ENCODE peak calls at places on chromosomes 7 and 10, in eight cellular contexts. E is fibroblast of lung, Z is cardiac fibroblast, D is spleen, N is ovary, L is BE2C, G is brain microvascular endothelial cell, P is retinal pigment epithelial cell. F is an unnamed sample.

GRCh38 chr10:28367865-28368541 is 65.1 kb upstream of the MPP7 start:
- DNase-seq in G (no peak), N (no peak), L (no peak), Z (no peak), P (no peak), D (peak; percentile 86), E (peak; percentile 11), F (no peak)

GRCh38 chr10:93471110-93471651 is 11.0 kb downstream of the MYOF start:
- DNase-seq in G (peak; percentile 91), Z (peak; percentile 91), D (no peak), P (peak; percentile 87), E (peak; percentile 97), L (no peak), N (no peak), F (peak; percentile 93)

GRCh38 chr7:150388306-150388705 is 9.2 kb downstream of the ZNF775 start:
- DNase-seq in G (no peak), L (no peak), Z (no peak), P (no peak), D (peak; percentile 58), E (no peak), N (no peak), F (no peak)

GRCh38 chr10:43409385-43410109 is 561 bp upstream of the HNRNPF start:
- DNase-seq in L (no peak), P (no peak), Z (no peak), N (no peak), D (peak; percentile 91), G (peak; percentile 22), E (no peak), F (no peak)

GRCh38 chr10:86347856-86348255 is 18.7 kb downstream of the GRID1 start:
- DNase-seq in P (no peak), L (peak; percentile 2), N (no peak), Z (no peak), G (no peak), E (no peak), D (peak; percentile 48), F (no peak)

GRCh38 chr7:70266186-70266585 is 667.9 kb downstream of the AUTS2 start:
- DNase-seq in L (no peak), E (no peak), P (no peak), G (no peak), N (no peak), Z (peak; percentile 21), D (no peak), F (no peak)

GRCh38 chr10:78327778-78328591 is 294.3 kb downstream of the RPS24 start:
- DNase-seq in N (no peak), P (no peak), Z (no peak), L (no peak), G (no peak), E (no peak), D (peak; percentile 46), F (no peak)

GRCh38 chr10:100745882-100746412 is 565 bp downstream of the PAX2 start:
- DNase-seq in G (no peak), E (no peak), P (no peak), L (no peak), N (no peak), Z (no peak), D (no peak), F (no peak)

GRCh38 chr7:130096243-130096827 is 26.0 kb downstream of the KLHDC10 start:
- DNase-seq in N (no peak), L (no peak), G (no peak), D (no peak), P (no peak), Z (no peak), E (no peak), F (no peak)

GRCh38 chr10:101572785-101573184 is 15.3 kb downstream of the POLL start:
- DNase-seq in P (no peak), L (no peak), G (no peak), D (no peak), Z (no peak), E (no peak), N (no peak), F (no peak)

GRCh38 chr10:16316733-16317132 is 120.1 kb upstream of the PTER start:
- DNase-seq in L (no peak), E (no peak), N (no peak), Z (no peak), P (no peak), G (no peak), D (no peak), F (no peak)

GRCh38 chr7:13851756-13852155 is 137.7 kb downstream of the ETV1 start:
- DNase-seq in N (no peak), D (no peak), Z (peak; percentile 37), L (peak; percentile 34), G (peak; percentile 58), P (no peak), E (peak; percentile 82), F (no peak)

GRCh38 chr10:98257961-98258360 is 10.0 kb downstream of the LOXL4 start:
- DNase-seq in E (no peak), N (no peak), Z (no peak), P (no peak), D (peak; percentile 63), L (no peak), G (no peak), F (no peak)

DNA sequence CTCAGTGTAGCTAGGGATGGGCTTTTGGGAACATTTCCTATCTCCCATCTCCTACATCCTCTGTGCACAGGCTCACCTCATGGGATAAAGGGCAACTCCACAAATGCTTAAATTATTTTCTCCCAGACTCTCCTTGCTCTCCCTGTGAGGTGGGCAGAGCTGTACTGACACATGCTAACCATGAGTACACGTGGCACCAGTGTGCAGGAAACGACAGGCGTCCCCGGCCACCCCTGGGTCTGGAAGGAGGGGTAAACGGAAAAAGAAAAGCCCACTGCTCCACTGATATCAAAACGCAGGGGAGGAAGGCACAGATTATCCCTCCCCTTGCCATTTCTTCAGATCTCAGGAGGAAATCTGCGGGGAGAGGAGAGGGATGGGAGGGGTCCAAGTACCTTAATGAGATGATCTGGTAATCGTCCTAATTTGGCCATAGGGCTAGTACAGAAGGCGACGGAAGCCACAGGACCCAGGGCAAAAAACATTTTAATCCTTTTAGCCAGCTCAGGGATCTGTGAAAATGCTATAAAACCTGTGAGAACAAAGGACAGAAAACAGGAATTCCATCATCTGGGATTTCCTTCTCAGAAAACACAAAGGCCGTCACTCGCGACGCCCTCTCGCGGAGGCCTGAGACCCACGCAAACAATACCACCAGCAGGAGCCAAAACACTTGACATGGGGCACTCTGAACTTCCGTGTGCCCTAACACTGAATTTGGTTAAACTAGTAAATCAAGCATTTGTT is 17.8 kb upstream of the CH25H start:
- DNase-seq in Z (peak; percentile 45), P (peak; percentile 17), N (no peak), G (no peak), E (no peak), L (no peak), D (no peak), F (no peak)
- TF ChIP-seq CTCF in Z (no peak), P (peak; percentile 61), N (no peak), G (peak; percentile 59), E (no peak), L (no peak), D (peak; percentile 61), F (peak; percentile 12)

GRCh38 chr7:22182139-22182538 is 174.8 kb downstream of the RAPGEF5 start:
- DNase-seq in E (no peak), P (no peak), Z (no peak), D (no peak), L (no peak), N (no peak), G (no peak), F (no peak)
- H3K4me3 ChIP-seq in E (no peak overlapping the region), P (no peak overlapping the region), Z (no peak overlapping the region), D (no peak overlapping the region), L (no peak overlapping the region), N (no peak overlapping the region), G (no peak overlapping the region), F (no peak overlapping the region)

DNA sequence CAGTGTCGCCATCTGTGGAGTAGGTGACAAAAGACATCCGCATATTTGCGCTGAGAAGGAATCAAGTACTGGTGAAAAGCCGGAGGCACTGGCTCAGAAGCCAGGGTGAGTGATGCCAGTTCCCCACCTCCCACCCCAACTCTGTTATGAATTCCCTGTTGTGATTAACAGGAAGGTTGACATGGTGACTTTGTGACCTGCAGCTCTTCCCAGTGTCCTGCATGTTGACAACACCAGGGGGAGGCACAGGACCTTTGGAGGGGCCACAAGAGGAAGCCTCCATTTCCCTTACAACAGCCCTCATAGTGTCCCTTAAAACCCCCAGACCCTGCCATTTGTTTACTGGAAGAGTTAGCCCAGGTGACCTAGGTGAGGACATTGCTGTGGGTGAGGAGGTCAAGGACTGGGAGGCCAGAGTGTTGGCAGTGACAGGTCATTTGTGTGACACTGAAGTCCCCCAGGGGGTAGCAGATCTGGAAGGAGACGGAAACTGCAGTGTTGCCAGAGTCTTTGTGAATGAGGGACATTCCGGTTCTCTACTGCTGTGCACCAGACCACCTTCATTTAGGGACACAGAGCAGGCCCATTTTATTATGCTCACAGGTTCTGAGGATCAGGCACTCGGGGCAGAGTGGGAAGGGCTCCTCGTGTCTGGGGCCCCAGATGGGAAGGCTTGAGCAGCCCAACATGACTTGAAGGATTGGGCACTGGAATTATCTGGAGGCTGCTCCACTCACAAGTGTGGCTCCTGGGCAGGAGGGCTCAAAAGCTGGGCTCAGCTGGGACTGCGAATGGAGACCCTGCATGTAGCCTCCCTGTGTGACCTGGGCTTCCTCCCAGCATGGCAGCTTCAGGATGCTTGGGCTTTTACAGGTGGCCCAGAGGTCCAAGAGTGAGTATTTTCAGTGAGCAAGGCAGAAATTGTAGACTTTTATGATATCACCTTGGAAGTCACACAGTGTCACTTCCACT is 13.0 kb upstream of the ANTXRL start:
- DNase-seq in Z (no peak), G (no peak), D (peak; percentile 57), E (no peak), P (no peak), N (no peak), L (peak; percentile 38), F (no peak)
- TF ChIP-seq CTCF in Z (no peak), G (peak; percentile 21), D (no peak), E (no peak), P (peak; percentile 6), N (no peak), L (peak; percentile 41), F (no peak)

GRCh38 chr7:137697026-137697425 is 149.7 kb downstream of the DGKI start:
- DNase-seq in P (no peak), E (peak; percentile 19), D (no peak), G (no peak), L (no peak), Z (peak; percentile 10), N (no peak), F (no peak)
- H3K4me3 ChIP-seq in P (no peak overlapping the region), E (no peak overlapping the region), D (no peak overlapping the region), G (no peak overlapping the region), L (no peak overlapping the region), Z (no peak overlapping the region), N (no peak overlapping the region), F (no peak overlapping the region)

DNA sequence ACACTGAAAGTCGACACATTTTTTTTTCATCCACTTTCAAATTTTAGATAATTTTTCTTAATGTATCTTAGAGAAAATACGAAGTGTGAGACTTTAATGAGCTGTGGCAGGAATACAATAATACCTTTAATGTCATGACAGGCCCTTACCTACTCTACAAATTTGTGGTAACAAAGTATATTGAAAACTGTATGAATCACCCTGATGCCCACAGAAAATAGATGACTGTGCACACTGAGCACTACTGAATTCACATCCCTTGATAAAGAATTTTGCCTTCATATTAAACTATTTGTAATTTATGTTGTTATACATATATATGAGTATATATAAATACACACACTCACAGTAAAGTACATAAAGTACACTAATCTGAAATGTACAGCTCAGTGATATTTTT is 51.7 kb downstream of the AKR1D1 start:
- DNase-seq in P (no peak), L (no peak), E (peak; percentile 6), D (no peak), N (no peak), G (no peak), Z (no peak), F (no peak)
- TF ChIP-seq CTCF in P (no peak), L (no peak), E (no peak), D (no peak), N (no peak), G (no peak), Z (no peak), F (no peak)